ENCODE peak calls at places on chromosomes 16 and 17, in eight cellular contexts. One of them, this sample, is unnamed.

GRCh38 chr17:71919181-71919580 is 201.6 kb upstream of the SOX9 start:
- DNase-seq in bronchial epithelial cell: no peak
- DNase-seq in transverse colon: no peak
- DNase-seq in DMS153: no peak
- DNase-seq in renal cortical epithelial cell: no peak
- DNase-seq in hypothalamus: no peak
- DNase-seq in GOT3: no peak
- DNase-seq in AG04450: no peak
- DNase-seq in this sample: no peak

GRCh38 chr16:87784812-87785211 is 19.0 kb upstream of the KLHDC4 start:
- DNase-seq in bronchial epithelial cell: no peak
- DNase-seq in transverse colon: no peak
- DNase-seq in DMS153: no peak
- DNase-seq in renal cortical epithelial cell: peak; percentile 35
- DNase-seq in hypothalamus: no peak
- DNase-seq in GOT3: no peak
- DNase-seq in AG04450: no peak
- DNase-seq in this sample: no peak

GRCh38 chr17:69030145-69030544 is 30.6 kb downstream of the ABCA9 start:
- DNase-seq in bronchial epithelial cell: peak; percentile 10
- DNase-seq in transverse colon: no peak
- DNase-seq in DMS153: no peak
- DNase-seq in renal cortical epithelial cell: no peak
- DNase-seq in hypothalamus: no peak
- DNase-seq in GOT3: no peak
- DNase-seq in AG04450: no peak
- DNase-seq in this sample: no peak

GRCh38 chr16:15952265-15952711 is 2.9 kb downstream of the ABCC1 start:
- DNase-seq in bronchial epithelial cell: no peak
- DNase-seq in transverse colon: no peak
- DNase-seq in DMS153: no peak
- DNase-seq in renal cortical epithelial cell: no peak
- DNase-seq in hypothalamus: no peak
- DNase-seq in GOT3: no peak
- DNase-seq in AG04450: no peak
- DNase-seq in this sample: no peak

GRCh38 chr16:68347605-68348004 is 36.8 kb downstream of the PRMT7 start:
- DNase-seq in bronchial epithelial cell: no peak
- DNase-seq in transverse colon: no peak
- DNase-seq in DMS153: no peak
- DNase-seq in renal cortical epithelial cell: no peak
- DNase-seq in hypothalamus: no peak
- DNase-seq in GOT3: no peak
- DNase-seq in AG04450: no peak
- DNase-seq in this sample: no peak

GRCh38 chr17:56679148-56679766 is 85.8 kb downstream of the NOG start:
- DNase-seq in bronchial epithelial cell: peak; percentile 44
- DNase-seq in transverse colon: no peak
- DNase-seq in DMS153: no peak
- DNase-seq in renal cortical epithelial cell: peak; percentile 48
- DNase-seq in hypothalamus: no peak
- DNase-seq in GOT3: no peak
- DNase-seq in AG04450: no peak
- DNase-seq in this sample: peak; percentile 58

GRCh38 chr16:11806721-11807120 is 9.7 kb upstream of the ZC3H7A start:
- DNase-seq in bronchial epithelial cell: peak; percentile 31
- DNase-seq in transverse colon: no peak
- DNase-seq in DMS153: no peak
- DNase-seq in renal cortical epithelial cell: no peak
- DNase-seq in hypothalamus: no peak
- DNase-seq in GOT3: no peak
- DNase-seq in AG04450: no peak
- DNase-seq in this sample: peak; percentile 86

GRCh38 chr17:40340880-40341807 is 23.4 kb downstream of the GJD3 start:
- DNase-seq in bronchial epithelial cell: peak; percentile 58
- DNase-seq in transverse colon: peak; percentile 94
- DNase-seq in DMS153: peak; percentile 48
- DNase-seq in renal cortical epithelial cell: peak; percentile 44
- DNase-seq in hypothalamus: peak; percentile 43
- DNase-seq in GOT3: no peak
- DNase-seq in AG04450: no peak
- DNase-seq in this sample: peak; percentile 62

GRCh38 chr17:80089762-80090161 is 11.6 kb upstream of the GAA start:
- DNase-seq in bronchial epithelial cell: no peak
- DNase-seq in transverse colon: no peak
- DNase-seq in DMS153: no peak
- DNase-seq in renal cortical epithelial cell: no peak
- DNase-seq in hypothalamus: no peak
- DNase-seq in GOT3: no peak
- DNase-seq in AG04450: no peak
- DNase-seq in this sample: no peak

GRCh38 chr16:67150058-67150832 is 553 bp downstream of the B3GNT9 start:
- DNase-seq in bronchial epithelial cell: peak; percentile 15
- DNase-seq in transverse colon: no peak
- DNase-seq in DMS153: no peak
- DNase-seq in renal cortical epithelial cell: no peak
- DNase-seq in hypothalamus: no peak
- DNase-seq in GOT3: no peak
- DNase-seq in AG04450: no peak
- DNase-seq in this sample: peak; percentile 84

GRCh38 chr16:1054660-1055556 is 17.6 kb upstream of the SSTR5 start:
- DNase-seq in bronchial epithelial cell: peak; percentile 1
- DNase-seq in transverse colon: peak; percentile 51
- DNase-seq in DMS153: no peak
- DNase-seq in renal cortical epithelial cell: peak; percentile 3
- DNase-seq in hypothalamus: peak; percentile 58
- DNase-seq in GOT3: no peak
- DNase-seq in AG04450: peak; percentile 18
- DNase-seq in this sample: peak; percentile 42

GRCh38 chr17:49996495-49997255 is 1.7 kb upstream of the DLX3 start:
- DNase-seq in bronchial epithelial cell: no peak
- DNase-seq in transverse colon: peak; percentile 49
- DNase-seq in DMS153: no peak
- DNase-seq in renal cortical epithelial cell: no peak
- DNase-seq in hypothalamus: no peak
- DNase-seq in GOT3: peak; percentile 13
- DNase-seq in AG04450: no peak
- DNase-seq in this sample: no peak

GRCh38 chr16:50282010-50282538 is 15.7 kb downstream of the ADCY7 start:
- DNase-seq in bronchial epithelial cell: no peak
- DNase-seq in transverse colon: peak; percentile 84
- DNase-seq in DMS153: no peak
- DNase-seq in renal cortical epithelial cell: no peak
- DNase-seq in hypothalamus: peak; percentile 25
- DNase-seq in GOT3: no peak
- DNase-seq in AG04450: no peak
- DNase-seq in this sample: peak; percentile 46

GRCh38 chr16:11016524-11016988 is 72.2 kb downstream of the CLEC16A start:
- DNase-seq in bronchial epithelial cell: no peak
- DNase-seq in transverse colon: no peak
- DNase-seq in DMS153: no peak
- DNase-seq in renal cortical epithelial cell: no peak
- DNase-seq in hypothalamus: no peak
- DNase-seq in GOT3: no peak
- DNase-seq in AG04450: no peak
- DNase-seq in this sample: no peak

GRCh38 chr17:17200311-17200710 is 5.8 kb downstream of the PLD6 start:
- DNase-seq in bronchial epithelial cell: no peak
- DNase-seq in transverse colon: no peak
- DNase-seq in DMS153: no peak
- DNase-seq in renal cortical epithelial cell: no peak
- DNase-seq in hypothalamus: no peak
- DNase-seq in GOT3: no peak
- DNase-seq in AG04450: no peak
- DNase-seq in this sample: no peak

GRCh38 chr17:50893183-50893993 is 27.2 kb upstream of the TOB1 start:
- DNase-seq in bronchial epithelial cell: peak; percentile 22
- DNase-seq in transverse colon: peak; percentile 46
- DNase-seq in DMS153: peak; percentile 42
- DNase-seq in renal cortical epithelial cell: peak; percentile 100
- DNase-seq in hypothalamus: peak; percentile 38
- DNase-seq in GOT3: no peak
- DNase-seq in AG04450: no peak
- DNase-seq in this sample: peak; percentile 94